ENCODE peak calls at places on chromosomes 7 and 10, in eight cellular contexts. G is GM23338, T is upper lobe of right lung, L is dorsolateral prefrontal cortex, Q is uterus, F is HCT116, S is HepG2, O is brain microvascular endothelial cell. I is an unnamed sample.

GRCh38 chr10:46555366-46555712 is 1.1 kb downstream of the GPRIN2 start:
- DNase-seq in O (no peak), T (no peak), F (no peak), Q (no peak), G (peak; percentile 63), S (no peak), L (no peak), I (no peak)

GRCh38 chr10:131825150-131825907 is 75.5 kb upstream of the PPP2R2D start:
- DNase-seq in Q (no peak), F (no peak), T (peak; percentile 11), L (no peak), O (peak; percentile 5), G (no peak), S (no peak), I (no peak)

GRCh38 chr10:16948335-16948734 is 131.1 kb upstream of the RSU1 start:
- DNase-seq in O (no peak), L (no peak), F (no peak), T (no peak), S (no peak), G (no peak), Q (no peak), I (no peak)

GRCh38 chr7:132117181-132117580 is 459.1 kb downstream of the PLXNA4 start:
- DNase-seq in O (peak; percentile 40), F (no peak), T (no peak), L (no peak), Q (peak; percentile 41), S (no peak), G (no peak), I (no peak)

GRCh38 chr7:31938650-31939049 is 131.6 kb downstream of the PDE1C start:
- DNase-seq in L (no peak), Q (no peak), F (no peak), T (no peak), O (peak; percentile 20), G (peak; percentile 15), S (no peak), I (no peak)

GRCh38 chr10:128709975-128710794 is 584.0 kb upstream of the MKI67 start:
- DNase-seq in S (no peak), Q (no peak), T (no peak), L (no peak), F (no peak), G (peak; percentile 67), O (no peak), I (no peak)

GRCh38 chr7:135147341-135147898 is 452 bp upstream of the TMEM140 start:
- DNase-seq in O (peak; percentile 16), F (no peak), G (no peak), T (no peak), L (no peak), S (no peak), Q (peak; percentile 48), I (no peak)

GRCh38 chr7:149870701-149871483 is 2.9 kb upstream of the ATP6V0E2 start:
- DNase-seq in L (no peak), Q (no peak), O (no peak), S (no peak), T (no peak), F (no peak), G (no peak), I (no peak)

GRCh38 chr7:141889323-141889722 is 26.9 kb upstream of the OR9A4 start:
- DNase-seq in T (no peak), S (no peak), L (no peak), Q (no peak), O (no peak), F (no peak), G (no peak), I (no peak)

GRCh38 chr10:28948045-28948444 is 270.7 kb downstream of the BAMBI start:
- DNase-seq in S (no peak), O (peak; percentile 20), L (no peak), G (no peak), Q (no peak), T (no peak), F (no peak), I (no peak)

GRCh38 chr10:24730811-24731210 is 7.1 kb upstream of the ARHGAP21 start:
- DNase-seq in Q (no peak), G (no peak), T (no peak), L (no peak), S (no peak), O (no peak), F (no peak), I (no peak)

GRCh38 chr10:79019441-79019840 is 49.3 kb upstream of the ZMIZ1 start:
- DNase-seq in S (no peak), L (no peak), O (no peak), Q (peak; percentile 14), T (no peak), F (no peak), G (no peak), I (no peak)

GRCh38 chr7:144812379-144813283 is 23.2 kb downstream of the TPK1 start:
- DNase-seq in Q (no peak), F (no peak), S (no peak), O (no peak), L (no peak), T (no peak), G (no peak), I (no peak)

GRCh38 chr7:141663081-141663510 is 38.9 kb downstream of the DENND11 start:
- DNase-seq in G (no peak), O (no peak), L (no peak), S (peak; percentile 79), F (no peak), T (no peak), Q (no peak), I (no peak)

GRCh38 chr7:5692112-5692844 is 89.2 kb downstream of the RNF216 start:
- DNase-seq in G (no peak), L (no peak), S (peak; percentile 71), F (no peak), Q (peak; percentile 93), O (peak; percentile 97), T (no peak), I (peak; percentile 96)

GRCh38 chr7:12930534-12930933 is 243.1 kb downstream of the ARL4A start:
- DNase-seq in F (no peak), T (no peak), L (no peak), Q (no peak), O (peak; percentile 16), S (no peak), G (no peak), I (no peak)

GRCh38 chr7:140982508-140982907 is 32.2 kb downstream of the MRPS33 start:
- DNase-seq in T (no peak), G (no peak), F (no peak), S (no peak), L (no peak), O (no peak), Q (no peak), I (no peak)

GRCh38 chr10:120828940-120829339 is 22.2 kb upstream of the WDR11 start:
- DNase-seq in G (no peak), L (no peak), Q (no peak), F (no peak), S (no peak), O (no peak), T (no peak), I (no peak)

GRCh38 chr10:111933937-111934336 is 249.6 kb downstream of the GPAM start:
- DNase-seq in Q (no peak), L (no peak), G (peak; percentile 52), S (no peak), F (no peak), O (no peak), T (no peak), I (no peak)

GRCh38 chr10:114526497-114527238 is 122.4 kb upstream of the AFAP1L2 start:
- DNase-seq in O (peak; percentile 82), S (peak; percentile 88), F (peak; percentile 95), L (no peak), Q (peak; percentile 83), T (peak; percentile 81), G (peak; percentile 96), I (no peak)

GRCh38 chr7:17207220-17207619 is 91.2 kb upstream of the AHR start:
- DNase-seq in L (no peak), O (peak; percentile 80), F (no peak), Q (no peak), S (peak; percentile 64), G (no peak), T (no peak), I (no peak)

GRCh38 chr10:33010132-33011037 is 52.4 kb upstream of the ITGB1 start:
- DNase-seq in L (no peak), O (peak; percentile 70), F (peak; percentile 77), G (peak; percentile 75), Q (no peak), S (peak; percentile 34), T (no peak), I (peak; percentile 63)

GRCh38 chr10:79105164-79105739 is 36.5 kb downstream of the ZMIZ1 start:
- DNase-seq in Q (no peak), O (no peak), L (no peak), F (no peak), T (no peak), G (peak; percentile 25), S (peak; percentile 90), I (no peak)

GRCh38 chr7:1210979-1211608 is 21.6 kb upstream of the UNCX start:
- DNase-seq in S (no peak), O (no peak), F (no peak), Q (no peak), L (no peak), T (no peak), G (no peak), I (no peak)
- H3K27me3 ChIP-seq in S (peaks cover 59% of the 10 kb centered on the region), O (peaks cover 35% of the 10 kb centered on the region), F (no peaks in the 10 kb centered on the region), Q (peaks cover 3% of the 10 kb centered on the region), L (peaks cover 34% of the 10 kb centered on the region), T (peaks cover 53% of the 10 kb centered on the region), G (no peaks in the 10 kb centered on the region), I (peaks cover 60% of the 10 kb centered on the region)

GRCh38 chr10:91210435-91210834 is 10.0 kb upstream of the PCGF5 start:
- DNase-seq in F (no peak), Q (no peak), L (no peak), S (peak; percentile 42), G (no peak), O (no peak), T (peak; percentile 78), I (no peak)
- H3K27ac ChIP-seq in F (no peak overlapping the region), Q (no peak overlapping the region), L (no peak overlapping the region), S (no peak overlapping the region), G (no peak overlapping the region), O (no peak overlapping the region), T (no peak overlapping the region), I (no peak overlapping the region)

GRCh38 chr7:25314094-25314708 is 85.9 kb upstream of the NPVF start:
- DNase-seq in L (no peak), F (no peak), O (no peak), T (no peak), S (no peak), G (no peak), Q (no peak), I (no peak)
- TF ChIP-seq CTCF in L (no peak), F (no peak), O (no peak), T (no peak), S (no peak), G (peak; percentile 29), Q (no peak), I (no peak)

GRCh38 chr7:25876092-25876491 is 275.9 kb upstream of the NFE2L3 start:
- DNase-seq in G (no peak), O (no peak), L (no peak), T (no peak), S (no peak), F (no peak), Q (no peak), I (no peak)

GRCh38 chr7:25882151-25882773 is 269.7 kb upstream of the NFE2L3 start:
- DNase-seq in G (no peak), F (no peak), T (no peak), Q (no peak), S (no peak), L (no peak), O (no peak), I (no peak)

GRCh38 chr7:25881317-25881716 is 270.7 kb upstream of the NFE2L3 start:
- DNase-seq in F (no peak), L (no peak), O (no peak), S (no peak), Q (no peak), G (no peak), T (no peak), I (no peak)

GRCh38 chr7:25879799-25880198 is 272.2 kb upstream of the NFE2L3 start:
- DNase-seq in G (no peak), S (no peak), T (no peak), F (no peak), O (no peak), Q (no peak), L (no peak), I (no peak)

GRCh38 chr7:25877802-25878789 is 273.9 kb upstream of the NFE2L3 start:
- DNase-seq in T (no peak), S (no peak), Q (no peak), G (no peak), O (no peak), F (no peak), L (no peak), I (no peak)
- H3K27me3 ChIP-seq in T (peaks cover 61% of the 10 kb centered on the region), S (peaks cover 9% of the 10 kb centered on the region), Q (peaks cover 4% of the 10 kb centered on the region), G (no peaks in the 10 kb centered on the region), O (peaks cover 4% of the 10 kb centered on the region), F (peaks cover 32% of the 10 kb centered on the region), L (peaks cover 24% of the 10 kb centered on the region), I (peaks cover 33% of the 10 kb centered on the region)